ENCODE peak calls at places on chromosomes 6 and 20, in five cellular contexts. P, O, Z, I and D are unnamed samples. For H3K9me3 and H3K36me3, the result is how much of the 10 kb centered on the place peaks cover.

GRCh38 chr20:32158943-32159660 is 48.4 kb downstream of the PLAGL2 start:
- DNase-seq in P (no peak), O (no peak), Z (no peak), I (no peak), D (no peak)

GRCh38 chr6:93779086-93779858 is 359.9 kb upstream of the EPHA7 start:
- DNase-seq in O (no peak), Z (no peak), I (peak), P (no peak), D (no peak)

GRCh38 chr6:107318100-107318736 is 141.1 kb downstream of the PDSS2 start:
- DNase-seq in Z (peak), P (peak), O (no peak), I (peak), D (no peak)

GRCh38 chr6:3360727-3361045 is 96.2 kb downstream of the SLC22A23 start:
- DNase-seq in O (no peak), P (no peak), Z (no peak), I (no peak), D (no peak)

GRCh38 chr6:44957151-44957550 is 371.0 kb upstream of the RUNX2 start:
- DNase-seq in Z (no peak), I (no peak), P (no peak), O (no peak), D (no peak)

GRCh38 chr6:40371621-40372020 is 215.5 kb downstream of the LRFN2 start:
- DNase-seq in I (no peak), O (no peak), Z (no peak), P (no peak), D (no peak)

GRCh38 chr6:158361961-158362634 is 49.8 kb downstream of the TULP4 start:
- DNase-seq in P (no peak), I (no peak), O (no peak), Z (no peak), D (no peak)

GRCh38 chr20:9363673-9364072 is 150.7 kb upstream of the LAMP5 start:
- DNase-seq in O (no peak), Z (no peak), I (no peak), P (no peak), D (no peak)

GRCh38 chr6:125906158-125906998 is 50.2 kb upstream of the HINT3 start:
- DNase-seq in Z (peak), I (peak), P (peak), O (no peak), D (peak)

GRCh38 chr20:57998276-57998675 is 230.2 kb downstream of the ANKRD60 start:
- DNase-seq in I (no peak), P (no peak), Z (peak), O (no peak), D (no peak)

GRCh38 chr6:44776344-44776743 is 388.8 kb downstream of the CDC5L start:
- DNase-seq in Z (no peak), I (no peak), O (no peak), P (no peak), D (no peak)

GRCh38 chr6:138509371-138509770 is 10.1 kb upstream of the NHSL1 start:
- DNase-seq in I (no peak), P (no peak), Z (no peak), O (no peak), D (peak)

GRCh38 chr6:44010411-44011349 is 116.6 kb downstream of the MRPL14 start:
- DNase-seq in O (no peak), Z (no peak), P (peak), I (no peak), D (no peak)

GRCh38 chr6:69162811-69163210 is 527.7 kb downstream of the ADGRB3 start:
- DNase-seq in Z (no peak), O (no peak), P (no peak), I (no peak), D (no peak)

GRCh38 chr6:41878961-41879405 is 16.2 kb downstream of the USP49 start:
- DNase-seq in Z (no peak), O (no peak), P (no peak), I (no peak), D (no peak)

GRCh38 chr6:167987811-167988495 is 9.5 kb upstream of the KIF25 start:
- DNase-seq in O (no peak), I (peak), Z (no peak), P (no peak), D (no peak)

GRCh38 chr6:53326372-53327016 is 22.3 kb downstream of the ELOVL5 start:
- DNase-seq in I (no peak), P (peak), O (no peak), Z (no peak), D (no peak)

GRCh38 chr6:144283781-144284473 is 1.2 kb upstream of the UTRN start:
- DNase-seq in O (no peak), Z (no peak), I (no peak), P (no peak), D (no peak)

GRCh38 chr6:579339-579738 is 77.6 kb downstream of the HUS1B start:
- DNase-seq in Z (no peak), I (no peak), O (no peak), P (no peak), D (no peak)

GRCh38 chr6:53827485-53827884 is 32.7 kb downstream of the LRRC1 start:
- DNase-seq in Z (no peak), I (no peak), P (no peak), O (no peak), D (no peak)

GRCh38 chr6:135506270-135506997 is 8.9 kb upstream of the AHI1 start:
- DNase-seq in O (no peak), Z (no peak), P (no peak), I (no peak), D (no peak)

GRCh38 chr20:50366270-50367103 is 143.7 kb upstream of the PTPN1 start:
- DNase-seq in P (peak), I (peak), O (no peak), Z (peak), D (no peak)

GRCh38 chr6:37077459-37078296 is 72.2 kb downstream of the FGD2 start:
- DNase-seq in P (peak), O (no peak), Z (no peak), I (peak), D (no peak)

GRCh38 chr6:17418281-17419188 is 25.1 kb downstream of the CAP2 start:
- DNase-seq in Z (no peak), P (no peak), O (no peak), I (peak), D (no peak)

GRCh38 chr6:85594197-85594930 is 706 bp upstream of the SNX14 start:
- DNase-seq in I (no peak), P (peak), Z (no peak), O (peak), D (no peak)

GRCh38 chr6:4607026-4607704 is 169.0 kb upstream of the CDYL start:
- DNase-seq in Z (no peak), P (peak), O (no peak), I (peak), D (no peak)

GRCh38 chr20:17570347-17571152 is 675 bp downstream of the DSTN start:
- DNase-seq in I (peak), Z (peak), O (peak), P (peak), D (no peak)

GRCh38 chr20:58891686-58892125 is 39.2 kb downstream of the GNAS start:
- DNase-seq in I (no peak), P (peak), O (peak), Z (peak), D (peak)

GRCh38 chr20:11777387-11777786 is 140.3 kb upstream of the BTBD3 start:
- DNase-seq in Z (no peak), O (no peak), P (no peak), I (no peak), D (no peak)

GRCh38 chr6:170289108-170289931 is 1.6 kb downstream of the DLL1 start:
- DNase-seq in O (no peak), P (peak), I (no peak), Z (no peak), D (no peak)

GRCh38 chr20:35592339-35592960 is 23.2 kb upstream of the SPAG4 start:
- DNase-seq in I (no peak), O (no peak), Z (no peak), P (no peak), D (no peak)

GRCh38 chr20:21514553-21515251 is 838 bp upstream of the NKX2-2 start:
- DNase-seq in I (no peak), Z (no peak), O (no peak), P (no peak), D (no peak)

GRCh38 chr6:33199687-33200233 is 705 bp downstream of the RXRB start:
- DNase-seq in Z (peak), P (peak), O (no peak), I (no peak), D (peak)

GRCh38 chr6:96814581-96814980 is 22.7 kb downstream of the GPR63 start:
- DNase-seq in I (no peak), Z (no peak), P (no peak), O (no peak), D (no peak)

GRCh38 chr6:151961809-151962208 is 154.3 kb downstream of the ESR1 start:
- DNase-seq in P (no peak), O (no peak), I (no peak), Z (no peak), D (no peak)

GRCh38 chr6:136158398-136158797 is 91.7 kb downstream of the MTFR2 start:
- DNase-seq in I (peak), Z (no peak), P (peak), O (no peak), D (no peak)

GRCh38 chr20:62025832-62026563 is 39.7 kb downstream of the TAF4 start:
- DNase-seq in P (peak), O (no peak), I (peak), Z (no peak), D (peak)

GRCh38 chr6:91562955-91563354 is 976.1 kb upstream of the MAP3K7 start:
- DNase-seq in P (no peak), O (no peak), I (no peak), Z (no peak), D (no peak)

GRCh38 chr6:135853986-135854385 is 2.5 kb downstream of the PDE7B start:
- DNase-seq in P (no peak), O (no peak), Z (no peak), I (no peak), D (no peak)

GRCh38 chr6:30282522-30282921 is 44.2 kb upstream of the TRIM39 start:
- DNase-seq in I (no peak), P (no peak), O (no peak), Z (no peak), D (no peak)
- H3K9me3 ChIP-seq in I (half or more), P (under half), O (half or more), Z (under half), D (half or more)

GRCh38 chr6:110615723-110616122 is 139.3 kb upstream of the SLC22A16 start:
- DNase-seq in P (no peak), I (no peak), Z (no peak), O (no peak), D (no peak)
- H3K27ac ChIP-seq in P (no peak), I (no peak), Z (no peak), O (no peak), D (no peak)

GRCh38 chr6:26033942-26034354 is 53.3 kb upstream of the HFE start:
- DNase-seq in I (no peak), Z (peak), O (no peak), P (no peak), D (no peak)
- H3K36me3 ChIP-seq in I (under half), Z (under half), O (under half), P (under half), D (under half)

GRCh38 chr20:55424968-55425367 is 580.4 kb downstream of the CBLN4 start:
- DNase-seq in I (no peak), P (no peak), Z (no peak), O (no peak), D (no peak)
- H3K9me3 ChIP-seq in I (under half), P (under half), Z (under half), O (under half), D (under half)

GRCh38 chr20:49282584-49283171 is 4.8 kb upstream of the ZNFX1 start:
- DNase-seq in Z (no peak), O (no peak), P (no peak), I (no peak), D (no peak)

GRCh38 chr20:49280463-49281058 is 2.7 kb upstream of the ZNFX1 start:
- DNase-seq in O (no peak), Z (no peak), I (no peak), P (no peak), D (no peak)

GRCh38 chr20:49281913-49282467 is 4.1 kb upstream of the ZNFX1 start:
- DNase-seq in I (no peak), P (no peak), O (no peak), Z (no peak), D (no peak)

GRCh38 chr20:49279677-49280462 is 2.0 kb upstream of the ZNFX1 start:
- DNase-seq in Z (no peak), P (no peak), I (no peak), O (no peak), D (no peak)

DNA sequence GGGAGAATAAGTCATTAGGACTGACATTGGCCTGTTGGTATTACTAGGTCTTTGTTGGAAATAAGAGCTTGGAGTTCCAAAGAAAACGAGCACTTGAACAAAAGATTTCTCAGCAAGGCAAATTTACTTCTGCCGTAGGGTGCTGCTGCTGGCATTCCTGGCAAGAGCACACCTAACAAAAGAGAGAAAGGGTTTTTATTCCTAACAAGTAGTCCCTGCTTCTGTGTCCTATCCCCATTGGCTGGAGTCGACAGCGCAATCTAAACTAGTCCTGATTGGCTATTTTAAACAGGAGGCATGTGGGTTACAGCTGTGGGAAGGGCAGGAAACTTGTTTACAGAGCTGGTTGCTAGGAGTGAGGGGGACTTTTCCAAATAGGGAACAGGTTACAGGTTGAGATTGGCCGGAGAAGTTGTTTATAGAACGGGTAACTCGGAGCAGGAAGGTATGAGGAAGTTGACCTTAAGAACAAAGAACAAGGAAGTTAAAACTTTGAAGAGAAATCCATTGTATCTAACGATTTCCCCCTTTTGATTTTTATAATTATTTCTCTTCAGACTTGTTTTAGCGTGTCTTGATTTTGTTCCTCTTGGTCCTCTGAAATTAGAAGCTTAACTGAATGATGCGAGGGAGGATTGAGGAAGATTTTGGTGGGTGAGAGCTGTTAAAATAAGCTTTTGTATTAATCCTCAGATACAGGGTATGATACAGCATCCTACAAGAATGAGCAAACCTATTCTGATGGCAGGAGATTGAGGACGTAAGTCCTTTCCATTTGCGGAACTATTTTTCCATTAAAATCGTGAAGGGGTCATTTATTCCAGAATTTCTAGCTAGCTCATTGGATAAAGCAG is 3.4 kb upstream of the ZNFX1 start:
- DNase-seq in I (no peak), O (no peak), P (no peak), Z (no peak), D (no peak)
- H3K27ac ChIP-seq in I (no peak), O (no peak), P (no peak), Z (no peak), D (peak)